ENCODE peak calls at places on chromosomes 13 and 19, in four cellular contexts. N is heart right ventricle, S is psoas muscle, V is fibroblast of lung. Y is an unnamed sample.

GRCh38 chr13:82136880-82137279 is 1745.4 kb downstream of the SLITRK1 start:
- DNase-seq in N (no peak), S (no peak), V (no peak), Y (no peak)

GRCh38 chr19:8459520-8460260 is 14.9 kb downstream of the HNRNPM start:
- DNase-seq in N (no peak), S (no peak), V (peak; percentile 82), Y (peak; percentile 83)

GRCh38 chr19:48419158-48419920 is 25.9 kb downstream of the GRIN2D start:
- DNase-seq in N (no peak), S (peak; percentile 69), V (peak; percentile 51), Y (peak; percentile 29)

GRCh38 chr19:21101511-21102242 is 19.7 kb downstream of the ZNF714 start:
- DNase-seq in N (no peak), S (no peak), V (peak; percentile 32), Y (peak; percentile 70)

GRCh38 chr13:110912651-110913051 is 2.2 kb downstream of the ANKRD10 start:
- DNase-seq in N (no peak), S (peak; percentile 62), V (peak; percentile 86), Y (peak; percentile 80)

GRCh38 chr13:112873851-112874750 is 94.9 kb upstream of the MCF2L start:
- DNase-seq in N (peak; percentile 79), S (peak; percentile 88), V (peak; percentile 30), Y (peak; percentile 65)

GRCh38 chr19:33463194-33463593 is 58.4 kb downstream of the PEPD start:
- DNase-seq in N (no peak), S (no peak), V (peak; percentile 13), Y (no peak)

GRCh38 chr13:51643114-51643881 is 59.0 kb downstream of the WDFY2 start:
- DNase-seq in N (no peak), S (no peak), V (peak; percentile 95), Y (peak; percentile 87)

GRCh38 chr19:47619763-47620162 is 10.8 kb downstream of the BICRA start:
- DNase-seq in N (no peak), S (no peak), V (peak; percentile 74), Y (no peak)

GRCh38 chr13:30047154-30047874 is 196.9 kb upstream of the UBL3 start:
- DNase-seq in N (no peak), S (no peak), V (peak; percentile 81), Y (no peak)

GRCh38 chr13:50277127-50277526 is 261.9 kb downstream of the KCNRG start:
- DNase-seq in N (no peak), S (no peak), V (no peak), Y (no peak)

GRCh38 chr13:95931300-95932025 is 121.7 kb downstream of the UGGT2 start:
- DNase-seq in N (no peak), S (no peak), V (no peak), Y (no peak)

GRCh38 chr19:15014579-15014978 is 34.7 kb upstream of the CASP14 start:
- DNase-seq in N (no peak), S (no peak), V (no peak), Y (no peak)

GRCh38 chr19:6677924-6678689 is 8.1 kb upstream of the TNFSF14 start:
- DNase-seq in N (no peak), S (no peak), V (no peak), Y (no peak)

GRCh38 chr13:75666646-75667351 is 30.7 kb downstream of the LMO7 start:
- DNase-seq in N (no peak), S (no peak), V (peak; percentile 78), Y (peak; percentile 38)

GRCh38 chr19:45547965-45548609 is 36.5 kb downstream of the OPA3 start:
- DNase-seq in N (no peak), S (no peak), V (peak; percentile 19), Y (peak; percentile 58)

GRCh38 chr13:108897955-108898354 is 268.5 kb downstream of the MYO16 start:
- DNase-seq in N (no peak), S (no peak), V (no peak), Y (no peak)

GRCh38 chr13:44432595-44432994 is 59.0 kb downstream of the SERP2 start:
- DNase-seq in N (no peak), S (no peak), V (peak; percentile 20), Y (peak; percentile 15)

GRCh38 chr13:58994778-58995177 is 1169.0 kb downstream of the DIAPH3 start:
- DNase-seq in N (no peak), S (no peak), V (peak; percentile 11), Y (no peak)

GRCh38 chr19:11236324-11237301 is 2.8 kb upstream of the ANGPTL8 start:
- DNase-seq in N (no peak), S (no peak), V (no peak), Y (no peak)

GRCh38 chr13:50015750-50016149 is 506 bp downstream of the KCNRG start:
- DNase-seq in N (no peak), S (no peak), V (no peak), Y (no peak)

GRCh38 chr13:113641426-113641825 is 16.6 kb downstream of the ATP4B start:
- DNase-seq in N (no peak), S (no peak), V (no peak), Y (no peak)

GRCh38 chr13:94917814-94918213 is 205.5 kb upstream of the SOX21 start:
- DNase-seq in N (no peak), S (no peak), V (peak; percentile 6), Y (no peak)

GRCh38 chr13:109331898-109332297 is 454.5 kb downstream of the IRS2 start:
- DNase-seq in N (no peak), S (no peak), V (peak; percentile 61), Y (peak; percentile 96)

GRCh38 chr13:23794267-23795161 is 94.7 kb downstream of the MIPEP start:
- DNase-seq in N (no peak), S (no peak), V (peak; percentile 70), Y (peak; percentile 84)

GRCh38 chr13:36778083-36778671 is 40.8 kb upstream of the RFXAP start:
- DNase-seq in N (no peak), S (no peak), V (peak; percentile 97), Y (peak; percentile 41)
- TF ChIP-seq CTCF in N (no peak), S (no peak), V (no peak), Y (no peak)

GRCh38 chr19:38907670-38908069 is 4.3 kb downstream of the CCER2 start:
- DNase-seq in N (no peak), S (no peak), V (no peak), Y (no peak)
- H3K4me3 ChIP-seq in N (no peak overlapping the region), S (no peak overlapping the region), V (no peak overlapping the region), Y (no peak overlapping the region)

DNA sequence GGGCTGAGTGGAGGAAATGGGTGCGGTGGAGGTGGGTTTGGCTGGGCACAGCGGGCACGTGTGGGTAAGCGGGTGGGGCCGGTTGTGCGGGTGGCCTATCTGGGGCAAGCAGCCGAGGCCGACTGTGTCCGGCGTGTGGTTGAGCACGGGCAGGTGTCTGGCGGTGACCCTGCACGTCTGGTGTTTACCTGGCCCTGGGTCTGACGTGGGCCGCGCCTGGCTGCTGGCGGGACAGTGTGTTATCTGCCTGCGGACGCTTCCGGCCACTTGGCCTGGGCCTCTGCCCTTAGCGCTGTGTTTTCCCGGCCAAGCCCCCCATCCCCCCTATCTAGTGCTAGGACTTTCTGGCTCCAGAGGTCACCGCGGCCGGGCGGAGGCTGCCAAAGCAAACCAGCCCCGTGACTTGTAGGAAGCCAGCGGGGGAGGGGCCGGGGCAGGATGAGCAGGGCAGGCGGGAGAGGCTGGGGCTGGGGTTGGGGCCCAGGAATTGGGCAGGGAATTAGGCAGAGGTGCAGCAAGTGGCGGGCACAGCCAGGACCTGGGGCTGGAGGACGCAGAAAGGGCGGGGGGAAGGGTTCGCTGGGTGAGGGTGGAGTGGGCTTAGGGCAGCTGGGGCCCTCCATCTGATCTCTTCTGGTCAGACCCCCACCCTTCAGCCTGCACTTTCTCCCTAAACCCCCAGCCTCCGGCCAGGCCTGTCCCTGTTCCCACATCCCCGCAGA is 534 bp upstream of the HPN start:
- DNase-seq in N (peak; percentile 94), S (peak; percentile 98), V (no peak), Y (peak; percentile 61)
- TF ChIP-seq CTCF in N (no peak), S (no peak), V (no peak), Y (no peak)

DNA sequence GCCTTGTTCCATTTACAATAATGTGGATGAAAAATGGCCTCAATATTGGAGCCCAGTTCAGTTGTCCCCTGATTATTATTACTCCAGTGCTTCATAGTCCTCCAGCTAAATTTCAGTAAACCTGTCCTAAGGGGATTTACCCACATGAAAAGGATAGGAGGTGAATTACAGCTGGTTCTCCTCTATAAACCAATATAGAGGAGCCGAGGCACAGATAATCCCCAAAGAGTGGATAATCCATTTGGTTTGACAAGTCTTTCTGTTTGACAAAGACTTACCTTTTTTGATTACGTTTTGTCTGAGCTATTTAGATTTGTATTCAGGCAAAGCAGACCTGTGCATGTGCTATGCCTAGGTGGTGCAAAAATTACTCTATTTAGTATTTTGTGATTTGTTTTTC is 2.7 kb downstream of the CNMD start:
- DNase-seq in N (no peak), S (no peak), V (no peak), Y (no peak)
- H3K4me3 ChIP-seq in N (no peak overlapping the region), S (no peak overlapping the region), V (no peak overlapping the region), Y (no peak overlapping the region)

GRCh38 chr13:41060723-41061074 is 610 bp upstream of the WBP4 start:
- DNase-seq in N (peak; percentile 85), S (peak; percentile 90), V (peak; percentile 83), Y (peak; percentile 84)

GRCh38 chr13:41059896-41060722 is 1.2 kb upstream of the WBP4 start:
- DNase-seq in N (peak; percentile 90), S (peak; percentile 96), V (peak; percentile 90), Y (peak; percentile 99)

GRCh38 chr13:41059466-41059865 is 1.8 kb upstream of the WBP4 start:
- DNase-seq in N (no peak), S (no peak), V (peak; percentile 18), Y (peak; percentile 50)

GRCh38 chr13:41061914-41062837 is 867 bp downstream of the WBP4 start:
- DNase-seq in N (no peak), S (no peak), V (peak; percentile 69), Y (peak; percentile 89)

GRCh38 chr13:41061075-41061913 is at the start of gene WBP4:
- DNase-seq in N (peak; percentile 97), S (peak; percentile 97), V (peak; percentile 94), Y (peak; percentile 97)
- TF ChIP-seq CTCF in N (peak; percentile 42), S (no peak), V (no peak), Y (peak; percentile 15)

GRCh38 chr19:27774827-27775226 is 1438.1 kb downstream of the UQCRFS1 start:
- DNase-seq in N (no peak), S (no peak), V (no peak), Y (no peak)
- H3K4me3 ChIP-seq in N (no peak overlapping the region), S (no peak overlapping the region), V (no peak overlapping the region), Y (no peak overlapping the region)

DNA sequence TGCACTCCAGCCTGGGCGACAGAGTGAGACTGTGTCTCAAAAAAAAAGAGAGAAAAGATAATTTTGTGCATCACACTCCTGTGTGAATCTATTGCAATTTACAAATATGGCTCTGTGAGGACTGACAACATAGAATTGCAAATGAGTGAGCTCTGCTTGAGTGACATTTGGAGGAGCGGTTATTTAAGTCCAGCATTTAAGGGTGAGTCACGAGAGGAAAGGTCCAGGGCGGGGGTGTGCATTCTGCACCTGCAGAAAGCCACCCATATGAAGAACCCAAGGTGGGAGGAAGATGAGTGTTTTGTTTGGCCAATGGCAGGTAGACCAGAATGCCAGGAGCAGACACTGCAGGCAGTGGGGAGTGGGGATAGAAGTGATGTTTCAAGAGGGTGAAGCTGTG is 58.6 kb downstream of the DGKH start:
- DNase-seq in N (no peak), S (no peak), V (peak; percentile 8), Y (no peak)
- TF ChIP-seq CTCF in N (no peak), S (no peak), V (no peak), Y (no peak)